ENCODE peak calls at places on chromosomes 16 and 17, in six cellular contexts. One of them, this sample, is unnamed.

GRCh38 chr17:19867654-19868395 is at the start of gene ULK2:
- DNase-seq in NCI-H2029: no peak
- DNase-seq in NAMALWA: no peak
- DNase-seq in astrocyte: peak; percentile 72
- DNase-seq in neuronal stem cell: peak; percentile 65
- DNase-seq in stimulated activated CD4-positive, alpha-beta T cell treated with anti-CD3 and anti-CD28 coated beads, TNF-alpha, amount 100 ng/mL, for 24 hours: no peak
- DNase-seq in this sample: peak; percentile 68

GRCh38 chr16:87463722-87464690 is 28.8 kb downstream of the ZCCHC14 start:
- DNase-seq in NCI-H2029: no peak
- DNase-seq in NAMALWA: peak; percentile 42
- DNase-seq in astrocyte: peak; percentile 78
- DNase-seq in neuronal stem cell: no peak
- DNase-seq in stimulated activated CD4-positive, alpha-beta T cell treated with anti-CD3 and anti-CD28 coated beads, TNF-alpha, amount 100 ng/mL, for 24 hours: peak; percentile 33
- DNase-seq in this sample: peak; percentile 83

GRCh38 chr17:57422574-57423164 is 166.3 kb downstream of the MSI2 start:
- DNase-seq in NCI-H2029: no peak
- DNase-seq in NAMALWA: no peak
- DNase-seq in astrocyte: peak; percentile 70
- DNase-seq in neuronal stem cell: no peak
- DNase-seq in stimulated activated CD4-positive, alpha-beta T cell treated with anti-CD3 and anti-CD28 coated beads, TNF-alpha, amount 100 ng/mL, for 24 hours: no peak
- DNase-seq in this sample: peak; percentile 79

GRCh38 chr16:50845296-50845695 is 103.4 kb downstream of the CYLD start:
- DNase-seq in NCI-H2029: no peak
- DNase-seq in NAMALWA: no peak
- DNase-seq in astrocyte: no peak
- DNase-seq in neuronal stem cell: no peak
- DNase-seq in stimulated activated CD4-positive, alpha-beta T cell treated with anti-CD3 and anti-CD28 coated beads, TNF-alpha, amount 100 ng/mL, for 24 hours: no peak
- DNase-seq in this sample: no peak

GRCh38 chr16:29316673-29317237 is 89.8 kb downstream of the NPIPB11 start:
- DNase-seq in NCI-H2029: no peak
- DNase-seq in NAMALWA: no peak
- DNase-seq in astrocyte: peak; percentile 34
- DNase-seq in neuronal stem cell: no peak
- DNase-seq in stimulated activated CD4-positive, alpha-beta T cell treated with anti-CD3 and anti-CD28 coated beads, TNF-alpha, amount 100 ng/mL, for 24 hours: no peak
- DNase-seq in this sample: no peak

GRCh38 chr17:80146121-80147034 is 550 bp downstream of the EIF4A3 start:
- DNase-seq in NCI-H2029: peak; percentile 9
- DNase-seq in NAMALWA: peak; percentile 50
- DNase-seq in astrocyte: no peak
- DNase-seq in neuronal stem cell: peak; percentile 42
- DNase-seq in stimulated activated CD4-positive, alpha-beta T cell treated with anti-CD3 and anti-CD28 coated beads, TNF-alpha, amount 100 ng/mL, for 24 hours: no peak
- DNase-seq in this sample: peak; percentile 34

GRCh38 chr17:49798182-49798581 is 9.7 kb downstream of the KAT7 start:
- DNase-seq in NCI-H2029: no peak
- DNase-seq in NAMALWA: no peak
- DNase-seq in astrocyte: no peak
- DNase-seq in neuronal stem cell: no peak
- DNase-seq in stimulated activated CD4-positive, alpha-beta T cell treated with anti-CD3 and anti-CD28 coated beads, TNF-alpha, amount 100 ng/mL, for 24 hours: no peak
- DNase-seq in this sample: no peak

GRCh38 chr16:61900482-61900881 is 135.8 kb downstream of the CDH8 start:
- DNase-seq in NCI-H2029: no peak
- DNase-seq in NAMALWA: no peak
- DNase-seq in astrocyte: peak; percentile 39
- DNase-seq in neuronal stem cell: no peak
- DNase-seq in stimulated activated CD4-positive, alpha-beta T cell treated with anti-CD3 and anti-CD28 coated beads, TNF-alpha, amount 100 ng/mL, for 24 hours: no peak
- DNase-seq in this sample: no peak

GRCh38 chr17:78722101-78722761 is 59.8 kb downstream of the CYTH1 start:
- DNase-seq in NCI-H2029: peak; percentile 13
- DNase-seq in NAMALWA: peak; percentile 91
- DNase-seq in astrocyte: no peak
- DNase-seq in neuronal stem cell: no peak
- DNase-seq in stimulated activated CD4-positive, alpha-beta T cell treated with anti-CD3 and anti-CD28 coated beads, TNF-alpha, amount 100 ng/mL, for 24 hours: no peak
- DNase-seq in this sample: peak; percentile 14

GRCh38 chr16:55501549-55502322 is 7.1 kb upstream of the LPCAT2 start:
- DNase-seq in NCI-H2029: no peak
- DNase-seq in NAMALWA: no peak
- DNase-seq in astrocyte: no peak
- DNase-seq in neuronal stem cell: no peak
- DNase-seq in stimulated activated CD4-positive, alpha-beta T cell treated with anti-CD3 and anti-CD28 coated beads, TNF-alpha, amount 100 ng/mL, for 24 hours: no peak
- DNase-seq in this sample: peak; percentile 34

GRCh38 chr17:7897773-7898172 is 9.2 kb downstream of the CHD3 start:
- DNase-seq in NCI-H2029: no peak
- DNase-seq in NAMALWA: no peak
- DNase-seq in astrocyte: no peak
- DNase-seq in neuronal stem cell: no peak
- DNase-seq in stimulated activated CD4-positive, alpha-beta T cell treated with anti-CD3 and anti-CD28 coated beads, TNF-alpha, amount 100 ng/mL, for 24 hours: no peak
- DNase-seq in this sample: peak; percentile 46

GRCh38 chr17:39240631-39241030 is 14.9 kb upstream of the STAC2 start:
- DNase-seq in NCI-H2029: no peak
- DNase-seq in NAMALWA: no peak
- DNase-seq in astrocyte: no peak
- DNase-seq in neuronal stem cell: no peak
- DNase-seq in stimulated activated CD4-positive, alpha-beta T cell treated with anti-CD3 and anti-CD28 coated beads, TNF-alpha, amount 100 ng/mL, for 24 hours: no peak
- DNase-seq in this sample: no peak

GRCh38 chr17:42531455-42532354 is 4.3 kb upstream of the NAGLU start:
- DNase-seq in NCI-H2029: no peak
- DNase-seq in NAMALWA: peak; percentile 69
- DNase-seq in astrocyte: no peak
- DNase-seq in neuronal stem cell: no peak
- DNase-seq in stimulated activated CD4-positive, alpha-beta T cell treated with anti-CD3 and anti-CD28 coated beads, TNF-alpha, amount 100 ng/mL, for 24 hours: no peak
- DNase-seq in this sample: peak; percentile 80

GRCh38 chr16:68995011-68995504 is 110.4 kb upstream of the HAS3 start:
- DNase-seq in NCI-H2029: no peak
- DNase-seq in NAMALWA: peak; percentile 29
- DNase-seq in astrocyte: peak; percentile 48
- DNase-seq in neuronal stem cell: no peak
- DNase-seq in stimulated activated CD4-positive, alpha-beta T cell treated with anti-CD3 and anti-CD28 coated beads, TNF-alpha, amount 100 ng/mL, for 24 hours: no peak
- DNase-seq in this sample: peak; percentile 52

GRCh38 chr16:66916518-66916917 is 2.2 kb downstream of the CDH16 start:
- DNase-seq in NCI-H2029: no peak
- DNase-seq in NAMALWA: no peak
- DNase-seq in astrocyte: no peak
- DNase-seq in neuronal stem cell: no peak
- DNase-seq in stimulated activated CD4-positive, alpha-beta T cell treated with anti-CD3 and anti-CD28 coated beads, TNF-alpha, amount 100 ng/mL, for 24 hours: no peak
- DNase-seq in this sample: no peak

GRCh38 chr17:50053654-50053960 is 2.3 kb upstream of the ITGA3 start:
- DNase-seq in NCI-H2029: no peak
- DNase-seq in NAMALWA: no peak
- DNase-seq in astrocyte: no peak
- DNase-seq in neuronal stem cell: no peak
- DNase-seq in stimulated activated CD4-positive, alpha-beta T cell treated with anti-CD3 and anti-CD28 coated beads, TNF-alpha, amount 100 ng/mL, for 24 hours: no peak
- DNase-seq in this sample: no peak

GRCh38 chr16:81755915-81756644 is 23.0 kb upstream of the PLCG2 start:
- DNase-seq in NCI-H2029: no peak
- DNase-seq in NAMALWA: no peak
- DNase-seq in astrocyte: no peak
- DNase-seq in neuronal stem cell: no peak
- DNase-seq in stimulated activated CD4-positive, alpha-beta T cell treated with anti-CD3 and anti-CD28 coated beads, TNF-alpha, amount 100 ng/mL, for 24 hours: no peak
- DNase-seq in this sample: peak; percentile 79

GRCh38 chr16:64893386-64893785 is 228.5 kb downstream of the CDH11 start:
- DNase-seq in NCI-H2029: no peak
- DNase-seq in NAMALWA: no peak
- DNase-seq in astrocyte: peak; percentile 20
- DNase-seq in neuronal stem cell: no peak
- DNase-seq in stimulated activated CD4-positive, alpha-beta T cell treated with anti-CD3 and anti-CD28 coated beads, TNF-alpha, amount 100 ng/mL, for 24 hours: no peak
- DNase-seq in this sample: peak; percentile 20

GRCh38 chr17:65978881-65979280 is 213.1 kb downstream of the CEP112 start:
- DNase-seq in NCI-H2029: no peak
- DNase-seq in NAMALWA: no peak
- DNase-seq in astrocyte: no peak
- DNase-seq in neuronal stem cell: no peak
- DNase-seq in stimulated activated CD4-positive, alpha-beta T cell treated with anti-CD3 and anti-CD28 coated beads, TNF-alpha, amount 100 ng/mL, for 24 hours: no peak
- DNase-seq in this sample: no peak

GRCh38 chr16:9007177-9007794 is 43.6 kb upstream of the USP7 start:
- DNase-seq in NCI-H2029: no peak
- DNase-seq in NAMALWA: no peak
- DNase-seq in astrocyte: no peak
- DNase-seq in neuronal stem cell: no peak
- DNase-seq in stimulated activated CD4-positive, alpha-beta T cell treated with anti-CD3 and anti-CD28 coated beads, TNF-alpha, amount 100 ng/mL, for 24 hours: no peak
- DNase-seq in this sample: peak; percentile 41

GRCh38 chr17:17628388-17629008 is 37.0 kb upstream of the PEMT start:
- DNase-seq in NCI-H2029: no peak
- DNase-seq in NAMALWA: peak; percentile 37
- DNase-seq in astrocyte: no peak
- DNase-seq in neuronal stem cell: no peak
- DNase-seq in stimulated activated CD4-positive, alpha-beta T cell treated with anti-CD3 and anti-CD28 coated beads, TNF-alpha, amount 100 ng/mL, for 24 hours: no peak
- DNase-seq in this sample: no peak

GRCh38 chr16:26982422-26982821 is 84.3 kb upstream of the C16orf82 start:
- DNase-seq in NCI-H2029: no peak
- DNase-seq in NAMALWA: no peak
- DNase-seq in astrocyte: no peak
- DNase-seq in neuronal stem cell: no peak
- DNase-seq in stimulated activated CD4-positive, alpha-beta T cell treated with anti-CD3 and anti-CD28 coated beads, TNF-alpha, amount 100 ng/mL, for 24 hours: no peak
- DNase-seq in this sample: no peak

GRCh38 chr17:64694207-64694606 is 32.1 kb upstream of the SMURF2 start:
- DNase-seq in NCI-H2029: peak; percentile 61
- DNase-seq in NAMALWA: no peak
- DNase-seq in astrocyte: peak; percentile 69
- DNase-seq in neuronal stem cell: no peak
- DNase-seq in stimulated activated CD4-positive, alpha-beta T cell treated with anti-CD3 and anti-CD28 coated beads, TNF-alpha, amount 100 ng/mL, for 24 hours: no peak
- DNase-seq in this sample: peak; percentile 63